ENCODE peak calls at places on chromosomes 2 and 18, in ten cellular contexts. G is PC-9; H is left ventricle myocardium inferior; C is spleen; Q is OCI-LY7; R is transverse colon; U is CD8-positive, alpha-beta T cell; M is mammary epithelial cell; E is K562; W is right lobe of liver. S is an unnamed sample.

GRCh38 chr2:110101911-110102774 is 13.5 kb downstream of the MALL start:
- DNase-seq in G (peak), H (no peak), C (no peak), Q (no peak), R (no peak), U (no peak), M (peak), E (no peak), W (no peak), S (no peak)

GRCh38 chr18:74217476-74218143 is 69.3 kb downstream of the TIMM21 start:
- DNase-seq in G (peak), H (no peak), C (no peak), Q (no peak), R (no peak), U (no peak), M (no peak), E (no peak), W (peak), S (peak)

GRCh38 chr2:108922141-108922915 is 66.7 kb downstream of the EDAR start:
- DNase-seq in G (peak), H (no peak), C (peak), Q (no peak), R (no peak), U (no peak), M (peak), E (no peak), W (no peak), S (no peak)

GRCh38 chr2:181781082-181781786 is 100.9 kb upstream of the NEUROD1 start:
- DNase-seq in G (no peak), H (no peak), C (no peak), Q (no peak), R (peak), U (no peak), M (no peak), E (no peak), W (no peak), S (no peak)

GRCh38 chr18:48827321-48828200 is 123.2 kb downstream of the SMAD7 start:
- DNase-seq in G (peak), H (no peak), C (peak), Q (no peak), R (no peak), U (peak), M (no peak), E (no peak), W (peak), S (peak)

GRCh38 chr2:119008108-119008507 is 66.1 kb downstream of the MARCO start:
- DNase-seq in G (no peak), H (no peak), C (no peak), Q (no peak), R (no peak), U (no peak), M (peak), E (peak), W (no peak), S (no peak)

GRCh38 chr2:238426568-238427434 is at the start of gene ASB1:
- DNase-seq in G (peak), H (peak), C (peak), Q (peak), R (peak), U (peak), M (peak), E (peak), W (peak), S (peak)

GRCh38 chr2:161424179-161424763 is 8.2 kb downstream of the TBR1 start:
- DNase-seq in G (no peak), H (no peak), C (no peak), Q (no peak), R (no peak), U (no peak), M (no peak), E (no peak), W (no peak), S (no peak)

GRCh38 chr2:213279961-213280360 is 4.3 kb upstream of the SPAG16 start:
- DNase-seq in G (no peak), H (no peak), C (no peak), Q (no peak), R (no peak), U (no peak), M (no peak), E (no peak), W (no peak), S (no peak)

GRCh38 chr2:134917958-134918517 is 584 bp upstream of the CCNT2 start:
- DNase-seq in G (no peak), H (no peak), C (peak), Q (peak), R (no peak), U (peak), M (no peak), E (no peak), W (no peak), S (no peak)

GRCh38 chr18:49733321-49733720 is 80.0 kb downstream of the ACAA2 start:
- DNase-seq in G (peak), H (no peak), C (no peak), Q (no peak), R (no peak), U (no peak), M (peak), E (no peak), W (no peak), S (no peak)

GRCh38 chr2:69565431-69565839 is 78.1 kb downstream of the AAK1 start:
- DNase-seq in G (no peak), H (peak), C (peak), Q (peak), R (peak), U (peak), M (no peak), E (peak), W (peak), S (peak)

GRCh38 chr2:74882299-74882687 is 48.4 kb downstream of the HK2 start:
- DNase-seq in G (no peak), H (no peak), C (no peak), Q (no peak), R (no peak), U (no peak), M (no peak), E (no peak), W (no peak), S (no peak)

GRCh38 chr2:239035361-239035814 is 187.5 kb downstream of the TWIST2 start:
- DNase-seq in G (no peak), H (peak), C (peak), Q (peak), R (peak), U (peak), M (no peak), E (peak), W (peak), S (peak)

GRCh38 chr18:3511980-3512379 is 62.0 kb downstream of the TGIF1 start:
- DNase-seq in G (peak), H (no peak), C (no peak), Q (no peak), R (no peak), U (peak), M (peak), E (no peak), W (no peak), S (no peak)

GRCh38 chr18:45664824-45665763 is 49.8 kb downstream of the SLC14A2 start:
- DNase-seq in G (peak), H (no peak), C (no peak), Q (peak), R (peak), U (peak), M (peak), E (peak), W (no peak), S (no peak)

GRCh38 chr18:37361223-37362157 is 204.1 kb downstream of the CELF4 start:
- DNase-seq in G (no peak), H (no peak), C (no peak), Q (no peak), R (no peak), U (no peak), M (no peak), E (no peak), W (no peak), S (peak)

GRCh38 chr2:68921646-68922045 is 31.0 kb downstream of the GKN2 start:
- DNase-seq in G (no peak), H (no peak), C (no peak), Q (no peak), R (no peak), U (no peak), M (peak), E (no peak), W (no peak), S (no peak)

DNA sequence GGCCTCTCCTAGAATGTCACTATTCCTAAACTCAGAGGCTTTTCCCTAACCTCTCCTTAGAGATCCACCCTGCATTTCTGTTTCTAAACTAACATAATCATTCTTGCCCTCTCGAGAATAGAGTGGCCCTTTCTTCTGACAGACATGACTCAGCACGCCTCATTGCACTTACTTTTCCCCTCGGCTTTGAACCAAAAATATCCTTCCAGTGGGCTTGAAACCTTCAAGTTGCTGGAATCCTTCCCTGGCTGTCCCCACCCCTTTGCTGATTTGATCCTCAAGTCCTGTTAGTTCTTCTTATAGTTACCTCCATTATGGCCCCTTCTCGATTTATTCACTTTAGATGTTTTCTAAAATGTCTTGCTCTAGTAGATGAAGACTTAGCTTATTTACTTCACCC is 158.0 kb downstream of the LTBP1 start:
- DNase-seq in G (no peak), H (no peak), C (no peak), Q (no peak), R (no peak), U (no peak), M (peak), E (peak), W (no peak), S (no peak)
- H3K27ac ChIP-seq in G (no peak), H (peak), C (no peak), Q (no peak), R (no peak), U (no peak), M (peak), E (peak), W (no peak), S (no peak)

GRCh38 chr18:55781481-55781957 is 193.5 kb upstream of the TCF4 start:
- DNase-seq in G (peak), H (peak), C (no peak), Q (peak), R (peak), U (no peak), M (peak), E (no peak), W (no peak), S (no peak)
- TF ChIP-seq CTCF in G (peak), H (peak), C (peak), Q (peak), R (peak), U (no peak), M (peak), E (peak), W (peak), S (peak)

DNA sequence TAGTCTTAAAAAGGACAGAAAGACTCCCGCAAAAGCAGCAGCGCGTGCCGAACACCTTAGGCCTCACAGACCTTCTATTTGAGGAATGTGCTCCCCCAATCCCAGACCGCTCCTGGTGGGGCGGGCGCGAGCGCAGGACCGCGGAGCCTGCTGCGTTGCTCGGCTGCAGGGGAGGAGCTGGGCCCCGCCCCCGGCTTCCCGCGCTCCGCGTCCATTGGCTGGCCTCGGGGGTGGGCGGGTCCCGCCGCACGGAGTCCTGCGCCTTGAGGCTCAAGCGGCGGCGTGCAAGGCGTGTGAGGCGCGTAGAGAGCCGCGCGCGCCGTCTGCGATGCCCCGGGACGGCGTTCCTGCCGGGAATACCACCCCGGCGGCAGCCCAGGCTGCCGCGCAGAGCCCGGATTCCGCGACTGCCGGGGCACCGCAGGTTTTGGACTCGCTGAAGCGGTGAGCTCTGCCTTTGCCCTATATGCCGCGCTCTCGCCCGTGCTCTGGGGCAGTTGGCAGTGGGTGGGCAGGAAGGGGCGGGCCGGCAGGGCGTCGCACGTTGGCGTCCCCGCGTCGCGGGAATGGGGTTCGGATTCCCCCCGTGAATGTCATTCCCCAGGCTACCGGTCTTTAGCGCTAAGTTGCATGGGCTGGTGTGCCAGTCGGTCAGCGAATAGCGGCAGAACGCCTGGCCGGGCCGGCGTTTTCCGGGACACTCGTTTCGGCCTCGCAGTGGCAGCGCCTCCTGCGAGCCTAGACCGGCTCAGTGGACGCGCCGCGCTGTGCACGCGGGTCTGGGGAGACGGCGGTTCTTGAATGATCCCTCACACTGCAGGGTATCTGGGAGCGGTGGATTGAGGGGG is 49.6 kb upstream of the PAIP2B start:
- DNase-seq in G (peak), H (peak), C (peak), Q (peak), R (peak), U (peak), M (peak), E (peak), W (peak), S (peak)
- H3K27ac ChIP-seq in G (no peak), H (peak), C (peak), Q (no peak), R (peak), U (no peak), M (peak), E (no peak), W (peak), S (peak)

DNA sequence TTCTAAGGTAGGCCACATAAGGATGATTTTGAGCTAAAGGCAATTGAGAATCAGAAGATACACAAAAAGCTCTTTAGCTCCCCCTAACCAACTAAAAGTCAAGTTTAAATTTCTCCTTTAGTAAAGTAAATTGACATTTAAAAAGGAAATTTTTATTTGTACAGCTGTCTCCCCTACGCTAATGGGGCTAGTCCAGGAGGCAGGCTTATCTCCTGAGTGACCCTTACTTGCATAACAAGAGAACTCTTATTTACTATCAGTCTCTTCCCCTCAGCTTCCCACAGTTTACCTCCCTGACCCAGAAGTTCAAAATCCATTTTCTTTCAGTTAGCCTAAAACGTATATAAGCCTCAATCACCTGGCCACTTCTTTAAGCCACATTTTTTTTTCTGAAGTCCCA is 1002.8 kb upstream of the NRXN1 start:
- DNase-seq in G (no peak), H (no peak), C (no peak), Q (no peak), R (no peak), U (no peak), M (no peak), E (no peak), W (no peak), S (no peak)
- TF ChIP-seq CTCF in G (no peak), H (no peak), C (no peak), Q (peak), R (no peak), U (no peak), M (no peak), E (no peak), W (no peak), S (no peak)

GRCh38 chr2:97806738-97807618 is 93.6 kb downstream of the ZAP70 start:
- DNase-seq in G (no peak), H (peak), C (peak), Q (peak), R (peak), U (peak), M (peak), E (peak), W (peak), S (peak)
- H3K27ac ChIP-seq in G (no peak), H (no peak), C (no peak), Q (no peak), R (no peak), U (no peak), M (no peak), E (no peak), W (no peak), S (no peak)

DNA sequence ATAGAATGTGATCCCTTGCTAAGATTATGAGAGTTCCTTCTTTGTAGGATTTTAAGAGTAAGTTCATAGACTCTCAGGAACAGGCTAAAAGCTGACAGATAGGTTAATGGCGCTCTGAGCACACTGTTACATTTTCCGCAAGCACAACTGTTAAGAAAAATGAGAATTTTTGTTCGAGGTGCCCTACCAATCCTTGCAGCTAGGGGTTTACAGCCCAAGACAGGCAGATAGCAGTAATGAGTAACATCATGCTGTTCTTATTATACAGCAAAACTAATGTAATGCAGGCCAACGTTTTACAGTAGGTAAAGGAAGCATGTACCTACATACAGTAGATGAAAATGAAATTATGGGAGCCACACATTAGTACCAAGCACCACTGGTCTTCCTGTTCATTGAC is 11.2 kb upstream of the BOD1L2 start:
- DNase-seq in G (no peak), H (no peak), C (no peak), Q (no peak), R (no peak), U (no peak), M (no peak), E (peak), W (no peak), S (no peak)
- TF ChIP-seq CTCF in G (no peak), H (no peak), C (no peak), Q (no peak), R (no peak), U (no peak), M (no peak), E (no peak), W (no peak), S (no peak)

S was measured in upper lobe of right lung.